ENCODE peak calls at places on chromosome 16, in six cellular contexts. A is WTC11, U is DMS 273 treated with DMSO at 0.1 percent for 48 hours, H is putamen, Z is RCC 7860, L is cardiac muscle cell. K is an unnamed sample.

GRCh38 chr16:58684001-58684353 is 593 bp downstream of the SLC38A7 start:
- DNase-seq in H (no peak), A (no peak), Z (peak), U (no peak), L (peak), K (no peak)

GRCh38 chr16:6682142-6682811 is 650.4 kb upstream of the RBFOX1 start:
- DNase-seq in A (peak), L (no peak), U (no peak), H (no peak), Z (no peak), K (no peak)

GRCh38 chr16:27491894-27492587 is 57.7 kb downstream of the GTF3C1 start:
- DNase-seq in H (no peak), L (no peak), Z (no peak), A (no peak), U (no peak), K (no peak)

GRCh38 chr16:22386976-22387375 is 12.6 kb upstream of the CDR2 start:
- DNase-seq in A (no peak), U (no peak), L (peak), H (no peak), Z (peak), K (no peak)

GRCh38 chr16:70746040-70746707 is 54.8 kb downstream of the VAC14 start:
- DNase-seq in H (no peak), Z (peak), U (no peak), L (peak), A (no peak), K (no peak)

GRCh38 chr16:17557480-17557879 is 86.7 kb upstream of the XYLT1 start:
- DNase-seq in L (no peak), H (peak), Z (no peak), A (no peak), U (no peak), K (no peak)

GRCh38 chr16:67910162-67910561 is 17.1 kb downstream of the PSKH1 start:
- DNase-seq in U (peak), H (peak), L (peak), Z (no peak), A (no peak), K (no peak)

GRCh38 chr16:11171757-11172299 is 84.2 kb downstream of the SOCS1 start:
- DNase-seq in H (no peak), A (no peak), L (no peak), Z (no peak), U (no peak), K (no peak)

GRCh38 chr16:82750078-82750477 is 123.3 kb downstream of the CDH13 start:
- DNase-seq in U (no peak), H (no peak), A (no peak), Z (no peak), L (no peak), K (no peak)

GRCh38 chr16:73056911-73057310 is 9.0 kb upstream of the ZFHX3 start:
- DNase-seq in L (peak), Z (no peak), A (no peak), U (no peak), H (no peak), K (peak)

GRCh38 chr16:78742501-78743283 is 643.2 kb downstream of the WWOX start:
- DNase-seq in L (no peak), A (no peak), U (no peak), Z (peak), H (no peak), K (no peak)

GRCh38 chr16:30927789-30928378 is 4.5 kb downstream of the FBXL19 start:
- DNase-seq in U (peak), H (peak), L (peak), Z (peak), A (peak), K (peak)

GRCh38 chr16:65524997-65525396 is 403.1 kb upstream of the CDH11 start:
- DNase-seq in U (no peak), A (no peak), L (peak), Z (peak), H (no peak), K (no peak)

GRCh38 chr16:24409045-24409444 is 130.3 kb upstream of the RBBP6 start:
- DNase-seq in U (no peak), H (no peak), L (no peak), Z (no peak), A (no peak), K (no peak)

GRCh38 chr16:48452991-48453760 is 68.0 kb upstream of the SIAH1 start:
- DNase-seq in A (no peak), U (no peak), H (no peak), Z (no peak), L (no peak), K (no peak)

GRCh38 chr16:55328611-55329569 is 4.9 kb downstream of the IRX6 start:
- DNase-seq in U (no peak), L (no peak), A (peak), Z (no peak), H (no peak), K (no peak)

GRCh38 chr16:81560979-81561657 is 116.5 kb downstream of the CMIP start:
- DNase-seq in H (no peak), Z (peak), U (no peak), A (no peak), L (no peak), K (no peak)

GRCh38 chr16:1296688-1297412 is 12.6 kb upstream of the UBE2I start:
- DNase-seq in U (no peak), L (no peak), H (no peak), A (no peak), Z (peak), K (no peak)

GRCh38 chr16:733382-734207 is 6.7 kb downstream of the HAGHL start:
- DNase-seq in L (no peak), A (peak), Z (no peak), U (no peak), H (no peak), K (no peak)

GRCh38 chr16:63289834-63290460 is 1253.7 kb upstream of the CDH8 start:
- DNase-seq in L (peak), U (peak), Z (peak), H (peak), A (peak), K (peak)

GRCh38 chr16:85623997-85624601 is 11.0 kb downstream of the GSE1 start:
- DNase-seq in Z (no peak), U (no peak), L (no peak), A (no peak), H (no peak), K (no peak)

GRCh38 chr16:50196736-50197135 is 43.6 kb downstream of the TENT4B start:
- DNase-seq in H (no peak), L (peak), U (no peak), A (no peak), Z (peak), K (no peak)

GRCh38 chr16:2835638-2836493 is 5.8 kb downstream of the ZG16B start:
- DNase-seq in H (no peak), Z (peak), L (peak), A (no peak), U (no peak), K (no peak)

GRCh38 chr16:11034481-11034931 is 90.1 kb downstream of the CLEC16A start:
- DNase-seq in A (no peak), U (no peak), L (no peak), Z (no peak), H (no peak), K (no peak)

GRCh38 chr16:50815382-50815781 is 73.5 kb downstream of the CYLD start:
- DNase-seq in A (no peak), U (no peak), Z (no peak), L (no peak), H (no peak), K (no peak)

GRCh38 chr16:12160815-12161550 is 184.4 kb downstream of the SNX29 start:
- DNase-seq in L (peak), A (no peak), U (no peak), Z (no peak), H (no peak), K (no peak)

GRCh38 chr16:66798162-66798561 is 3.2 kb downstream of the TERB1 start:
- DNase-seq in A (no peak), L (peak), H (no peak), Z (no peak), U (no peak), K (no peak)

GRCh38 chr16:57091200-57091989 is 988 bp upstream of the CPNE2 start:
- DNase-seq in Z (peak), L (peak), H (no peak), A (peak), U (no peak), K (no peak)

GRCh38 chr16:53886482-53887378 is 182.8 kb downstream of the FTO start:
- DNase-seq in A (no peak), U (no peak), H (no peak), L (no peak), Z (no peak), K (no peak)

GRCh38 chr16:89618114-89618999 is 4.9 kb downstream of the DPEP1 start:
- DNase-seq in L (peak), Z (peak), H (no peak), A (no peak), U (no peak), K (no peak)

GRCh38 chr16:88508376-88508867 is 55.3 kb downstream of the ZFPM1 start:
- DNase-seq in H (no peak), Z (no peak), A (no peak), U (no peak), L (no peak), K (no peak)

GRCh38 chr16:48503779-48504178 is 106.2 kb downstream of the N4BP1 start:
- DNase-seq in A (no peak), L (peak), U (peak), Z (no peak), H (no peak), K (no peak)

GRCh38 chr16:3152273-3153076 is 17.6 kb downstream of the ZNF213 start:
- DNase-seq in L (peak), H (peak), U (peak), Z (peak), A (peak), K (peak)

GRCh38 chr16:68825427-68825826 is 17.9 kb upstream of the TANGO6 start:
- DNase-seq in L (no peak), U (no peak), H (no peak), Z (no peak), A (no peak), K (no peak)

GRCh38 chr16:75644240-75645012 is 3.0 kb downstream of the KARS1 start:
- DNase-seq in H (no peak), Z (no peak), A (no peak), U (no peak), L (no peak), K (no peak)

GRCh38 chr16:17529982-17530760 is 59.4 kb upstream of the XYLT1 start:
- DNase-seq in Z (no peak), A (no peak), U (no peak), L (no peak), H (no peak), K (no peak)

K was measured in NCI-H524 treated with DMSO at 0.1 percent for 48 hours.